ENCODE peak calls at places on chromosomes 11 and 22, in four cellular contexts. One of them, this sample, is unnamed.

GRCh38 chr11:27239305-27239942 is 123.6 kb downstream of the CCDC34 start:
- DNase-seq in adrenal gland: no peak
- DNase-seq in tibial nerve: peak; percentile 31
- DNase-seq in GM23338: no peak
- DNase-seq in this sample: no peak

GRCh38 chr22:46117206-46118199 is 32.8 kb upstream of the PPARA start:
- DNase-seq in GM23338: no peak
- DNase-seq in tibial nerve: no peak
- DNase-seq in adrenal gland: no peak
- DNase-seq in this sample: no peak

GRCh38 chr11:61905067-61905696 is 12.2 kb downstream of the RAB3IL1 start:
- DNase-seq in adrenal gland: no peak
- DNase-seq in GM23338: no peak
- DNase-seq in tibial nerve: no peak
- DNase-seq in this sample: no peak

GRCh38 chr11:6608726-6609501 is 3.1 kb downstream of the TAF10 start:
- DNase-seq in adrenal gland: no peak
- DNase-seq in tibial nerve: no peak
- DNase-seq in GM23338: no peak
- DNase-seq in this sample: no peak

GRCh38 chr11:73345481-73346147 is 30.6 kb upstream of the RELT start:
- DNase-seq in GM23338: no peak
- DNase-seq in tibial nerve: no peak
- DNase-seq in adrenal gland: no peak
- DNase-seq in this sample: no peak

GRCh38 chr11:73141309-73142127 is 600 bp downstream of the FCHSD2 start:
- DNase-seq in GM23338: peak; percentile 80
- DNase-seq in adrenal gland: peak; percentile 81
- DNase-seq in tibial nerve: peak; percentile 34
- DNase-seq in this sample: peak; percentile 26

GRCh38 chr11:70587095-70587389 is 188.7 kb downstream of the CTTN start:
- DNase-seq in GM23338: no peak
- DNase-seq in adrenal gland: no peak
- DNase-seq in tibial nerve: no peak
- DNase-seq in this sample: no peak

GRCh38 chr11:57434640-57435546 is 8.0 kb upstream of the SLC43A3 start:
- DNase-seq in adrenal gland: peak; percentile 34
- DNase-seq in GM23338: no peak
- DNase-seq in tibial nerve: no peak
- DNase-seq in this sample: no peak

GRCh38 chr11:119029340-119030028 is 1.2 kb downstream of the SLC37A4 start:
- DNase-seq in adrenal gland: no peak
- DNase-seq in GM23338: no peak
- DNase-seq in tibial nerve: no peak
- DNase-seq in this sample: no peak

GRCh38 chr11:86360775-86361395 is 13.8 kb upstream of the CCDC81 start:
- DNase-seq in GM23338: peak; percentile 70
- DNase-seq in adrenal gland: no peak
- DNase-seq in tibial nerve: no peak
- DNase-seq in this sample: no peak

GRCh38 chr11:119369035-119369925 is 12.2 kb downstream of the USP2 start:
- DNase-seq in adrenal gland: no peak
- DNase-seq in GM23338: no peak
- DNase-seq in tibial nerve: no peak
- DNase-seq in this sample: no peak

GRCh38 chr22:49046546-49047305 is 780.9 kb downstream of the BRD1 start:
- DNase-seq in GM23338: no peak
- DNase-seq in adrenal gland: no peak
- DNase-seq in tibial nerve: no peak
- DNase-seq in this sample: no peak

GRCh38 chr11:129738242-129738641 is 77.4 kb upstream of the TMEM45B start:
- DNase-seq in GM23338: no peak
- DNase-seq in adrenal gland: no peak
- DNase-seq in tibial nerve: no peak
- DNase-seq in this sample: no peak

GRCh38 chr11:59097113-59097708 is 9.8 kb upstream of the FAM111B start:
- DNase-seq in GM23338: peak; percentile 84
- DNase-seq in tibial nerve: peak; percentile 33
- DNase-seq in adrenal gland: peak; percentile 61
- DNase-seq in this sample: peak; percentile 67

GRCh38 chr22:27125539-27125938 is 468.2 kb downstream of the MIAT start:
- DNase-seq in GM23338: no peak
- DNase-seq in adrenal gland: no peak
- DNase-seq in tibial nerve: no peak
- DNase-seq in this sample: no peak

GRCh38 chr22:45336971-45337431 is 27.3 kb downstream of the FAM118A start:
- DNase-seq in tibial nerve: peak; percentile 46
- DNase-seq in adrenal gland: peak; percentile 83
- DNase-seq in GM23338: no peak
- DNase-seq in this sample: no peak

GRCh38 chr11:26079966-26080365 is 252.0 kb upstream of the ANO3 start:
- DNase-seq in tibial nerve: no peak
- DNase-seq in GM23338: no peak
- DNase-seq in adrenal gland: no peak
- DNase-seq in this sample: no peak

GRCh38 chr22:32307055-32307454 is 50.6 kb upstream of the RFPL3 start:
- DNase-seq in adrenal gland: no peak
- DNase-seq in GM23338: no peak
- DNase-seq in tibial nerve: no peak
- DNase-seq in this sample: no peak

GRCh38 chr11:105489431-105489830 is 120.4 kb upstream of the GRIA4 start:
- DNase-seq in GM23338: no peak
- DNase-seq in adrenal gland: no peak
- DNase-seq in tibial nerve: no peak
- DNase-seq in this sample: no peak

DNA sequence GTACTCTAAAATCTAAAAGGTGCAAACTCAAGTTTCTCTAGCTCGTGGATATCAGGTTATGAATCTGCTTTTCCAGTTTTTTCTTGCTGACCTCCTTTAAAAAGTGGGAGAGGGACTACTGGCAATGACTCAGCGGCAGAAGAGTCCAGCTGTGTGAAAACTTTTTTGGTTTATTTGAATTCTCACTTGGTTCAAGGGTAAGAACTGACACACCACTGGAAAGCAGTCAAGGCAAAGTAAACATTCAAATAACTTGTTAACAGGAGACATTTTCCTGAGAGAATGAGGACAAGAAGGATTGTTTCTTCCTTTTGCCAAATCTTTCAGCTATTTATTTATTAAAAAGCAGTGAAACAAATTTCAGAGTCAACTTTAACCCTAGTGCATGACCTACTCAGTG is 36.1 kb downstream of the CDON start:
- DNase-seq in GM23338: no peak
- DNase-seq in tibial nerve: no peak
- DNase-seq in adrenal gland: no peak
- DNase-seq in this sample: no peak
- H3K27ac ChIP-seq in GM23338: no peak overlapping the region
- H3K27ac ChIP-seq in tibial nerve: no peak overlapping the region
- H3K27ac ChIP-seq in adrenal gland: no peak overlapping the region
- H3K27ac ChIP-seq in this sample: no peak overlapping the region

DNA sequence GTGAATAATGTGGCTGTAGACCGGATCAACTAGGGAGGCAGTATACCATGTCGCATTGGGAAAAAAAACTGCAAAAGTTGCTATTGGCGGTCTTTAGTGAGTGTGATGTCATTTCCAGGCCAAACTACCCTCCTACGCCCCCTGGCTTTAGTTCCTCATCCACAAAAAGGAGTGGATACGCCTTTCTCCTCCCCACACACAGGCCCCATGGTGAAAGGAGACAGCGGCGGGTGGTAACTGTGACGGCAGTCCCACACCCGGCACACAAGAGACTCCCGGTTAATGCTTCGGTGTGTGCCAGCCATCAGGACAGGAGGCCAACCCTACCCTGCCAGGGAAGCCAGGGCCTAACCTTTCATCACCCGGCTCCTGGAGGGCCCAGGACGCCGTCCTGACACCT is 11.0 kb downstream of the TP53I11 start:
- DNase-seq in tibial nerve: no peak
- DNase-seq in GM23338: peak; percentile 80
- DNase-seq in adrenal gland: no peak
- DNase-seq in this sample: no peak
- H3K4me1 ChIP-seq in tibial nerve: peaks cover 58% of the 10 kb centered on the region
- H3K4me1 ChIP-seq in GM23338: peaks cover 20% of the 10 kb centered on the region
- H3K4me1 ChIP-seq in adrenal gland: no peaks in the 10 kb centered on the region
- H3K4me1 ChIP-seq in this sample: no peaks in the 10 kb centered on the region

DNA sequence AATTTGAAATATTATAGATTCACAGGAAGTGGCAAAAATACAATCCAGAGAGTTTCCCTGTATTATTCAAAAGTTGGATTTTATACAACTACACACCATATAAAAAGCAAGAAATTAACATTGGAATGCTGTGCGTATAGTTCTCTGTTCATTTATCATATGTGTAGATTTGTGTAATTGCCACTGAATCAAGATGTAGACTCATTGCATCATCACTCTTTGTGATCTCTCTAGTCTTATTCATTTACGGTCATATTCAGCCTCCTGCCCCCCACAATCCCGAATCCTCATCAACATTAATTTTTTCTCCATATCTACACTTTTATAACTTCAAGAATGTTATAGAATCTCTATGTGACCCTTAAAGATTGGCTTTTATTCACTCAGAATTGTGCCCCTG is 390.6 kb upstream of the B3GAT1 start:
- DNase-seq in adrenal gland: no peak
- DNase-seq in GM23338: no peak
- DNase-seq in tibial nerve: no peak
- DNase-seq in this sample: no peak
- H3K36me3 ChIP-seq in adrenal gland: no peaks in the 10 kb centered on the region
- H3K36me3 ChIP-seq in GM23338: no peaks in the 10 kb centered on the region
- H3K36me3 ChIP-seq in tibial nerve: no peaks in the 10 kb centered on the region
- H3K36me3 ChIP-seq in this sample: no peaks in the 10 kb centered on the region

DNA sequence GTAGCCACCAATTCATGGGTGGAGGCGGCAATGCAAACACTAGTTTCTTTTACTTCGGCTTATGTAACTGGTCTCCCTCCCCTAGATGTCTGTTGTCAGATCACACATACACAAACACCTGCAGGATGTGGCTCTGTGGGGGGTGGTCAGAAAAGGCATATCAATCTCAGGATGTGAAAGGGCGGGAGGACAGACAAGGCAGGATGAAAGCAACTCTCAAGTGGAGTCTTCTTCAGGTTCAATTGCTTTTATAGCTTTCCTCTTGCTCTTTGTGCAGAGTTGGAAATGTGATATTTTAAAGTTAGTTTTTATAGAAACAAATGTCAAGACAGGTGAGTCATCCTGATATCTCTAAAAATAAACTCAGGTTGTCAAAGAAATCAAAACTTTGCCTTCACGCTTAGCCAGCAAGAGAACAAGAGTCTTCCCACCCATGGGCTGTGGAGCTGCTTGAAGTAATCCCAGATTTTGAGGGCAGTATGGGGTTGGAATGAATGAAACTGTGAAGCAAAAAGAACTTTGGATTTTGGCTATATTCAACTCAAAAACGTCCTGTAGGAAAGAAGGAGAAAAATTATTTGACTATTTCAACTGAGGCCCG is 423.4 kb downstream of the GUCY1A2 start:
- DNase-seq in GM23338: peak; percentile 52
- DNase-seq in adrenal gland: no peak
- DNase-seq in tibial nerve: no peak
- DNase-seq in this sample: no peak
- H3K27ac ChIP-seq in GM23338: no peak overlapping the region
- H3K27ac ChIP-seq in adrenal gland: no peak overlapping the region
- H3K27ac ChIP-seq in tibial nerve: no peak overlapping the region
- H3K27ac ChIP-seq in this sample: no peak overlapping the region

GRCh38 chr11:126413426-126413825 is 57.9 kb downstream of the ST3GAL4 start:
- DNase-seq in tibial nerve: no peak
- DNase-seq in GM23338: no peak
- DNase-seq in adrenal gland: no peak
- DNase-seq in this sample: no peak

GRCh38 chr11:126415128-126415527 is 59.6 kb downstream of the ST3GAL4 start:
- DNase-seq in tibial nerve: peak; percentile 87
- DNase-seq in adrenal gland: peak; percentile 86
- DNase-seq in GM23338: no peak
- DNase-seq in this sample: no peak

GRCh38 chr11:126413843-126414405 is 58.4 kb downstream of the ST3GAL4 start:
- DNase-seq in tibial nerve: no peak
- DNase-seq in GM23338: no peak
- DNase-seq in adrenal gland: no peak
- DNase-seq in this sample: no peak

GRCh38 chr11:126415669-126416420 is 60.4 kb downstream of the ST3GAL4 start:
- DNase-seq in adrenal gland: peak; percentile 58
- DNase-seq in GM23338: no peak
- DNase-seq in tibial nerve: peak; percentile 44
- DNase-seq in this sample: no peak

GRCh38 chr11:126414615-126415014 is 59.1 kb downstream of the ST3GAL4 start:
- DNase-seq in tibial nerve: no peak
- DNase-seq in GM23338: no peak
- DNase-seq in adrenal gland: no peak
- DNase-seq in this sample: no peak
- H3K4me1 ChIP-seq in tibial nerve: peaks cover 96% of the 10 kb centered on the region
- H3K4me1 ChIP-seq in GM23338: peaks cover 11% of the 10 kb centered on the region
- H3K4me1 ChIP-seq in adrenal gland: peaks cover 47% of the 10 kb centered on the region
- H3K4me1 ChIP-seq in this sample: peaks cover 7% of the 10 kb centered on the region

DNA sequence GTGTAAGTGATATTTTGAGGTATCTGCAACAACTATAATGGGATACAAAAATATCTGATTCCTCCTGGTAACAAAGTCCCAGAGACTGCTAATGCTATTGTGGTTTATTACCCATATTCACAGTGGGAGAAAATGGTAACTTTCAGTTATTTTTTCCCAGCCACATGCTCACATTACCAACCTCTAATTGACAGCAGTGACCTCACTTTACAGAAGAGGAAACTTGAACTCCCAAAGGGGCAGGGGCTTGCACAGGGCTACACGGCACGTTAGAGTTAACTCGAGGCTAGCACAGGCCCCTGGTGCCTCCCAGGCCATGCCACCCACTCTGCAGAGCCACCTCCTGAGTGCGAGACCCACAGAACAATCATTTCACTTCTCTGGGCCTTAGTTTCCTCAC is 132.4 kb downstream of the TENM4 start:
- DNase-seq in tibial nerve: no peak
- DNase-seq in adrenal gland: no peak
- DNase-seq in GM23338: no peak
- DNase-seq in this sample: no peak
- H3K36me3 ChIP-seq in tibial nerve: no peaks in the 10 kb centered on the region
- H3K36me3 ChIP-seq in adrenal gland: no peaks in the 10 kb centered on the region
- H3K36me3 ChIP-seq in GM23338: no peaks in the 10 kb centered on the region
- H3K36me3 ChIP-seq in this sample: no peaks in the 10 kb centered on the region

DNA sequence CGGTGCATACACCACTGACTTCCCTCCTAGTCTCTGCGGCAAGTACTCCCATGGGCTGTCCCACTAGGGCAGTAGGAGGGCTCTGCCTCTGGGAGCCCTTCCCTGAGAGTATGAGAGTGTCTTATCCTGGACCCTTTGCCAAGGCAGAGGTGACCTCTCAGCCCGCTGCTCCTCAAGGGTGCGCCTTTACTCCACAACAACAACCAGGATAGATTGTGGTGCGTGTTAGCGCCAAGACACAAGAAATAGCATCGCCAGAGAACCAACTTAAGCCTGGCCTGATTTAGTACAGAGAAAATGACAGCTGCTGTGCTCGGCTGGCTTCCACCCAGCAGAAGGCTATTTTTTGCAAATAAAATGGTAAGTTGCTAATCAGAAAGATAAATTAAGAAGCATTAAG is 119.7 kb downstream of the PKNOX2 start:
- DNase-seq in tibial nerve: no peak
- DNase-seq in adrenal gland: no peak
- DNase-seq in GM23338: no peak
- DNase-seq in this sample: no peak
- H3K27ac ChIP-seq in tibial nerve: no peak overlapping the region
- H3K27ac ChIP-seq in adrenal gland: no peak overlapping the region
- H3K27ac ChIP-seq in GM23338: no peak overlapping the region
- H3K27ac ChIP-seq in this sample: no peak overlapping the region